ENCODE peak calls at places on chromosomes 13 and 19, in six cellular contexts. X is right atrium auricular region, D is suprapubic skin, B is GM12865, O is WERI-Rb-1, P is BE2C. T is an unnamed sample.

GRCh38 chr13:109626386-109627171 is 159.8 kb downstream of the IRS2 start:
- DNase-seq in X (no peak), D (no peak), B (no peak), O (no peak), P (no peak), T (peak; percentile 7)

GRCh38 chr13:85970727-85971126 is 171.5 kb upstream of the SLITRK6 start:
- DNase-seq in X (no peak), D (no peak), B (no peak), O (no peak), P (no peak), T (no peak)

GRCh38 chr19:10114651-10115391 is 3.3 kb downstream of the P2RY11 start:
- DNase-seq in X (no peak), D (no peak), B (peak; percentile 64), O (no peak), P (no peak), T (no peak)

GRCh38 chr19:7415163-7415856 is 66.6 kb downstream of the ARHGEF18 start:
- DNase-seq in X (no peak), D (no peak), B (no peak), O (no peak), P (no peak), T (no peak)

GRCh38 chr13:43132228-43132627 is 108.8 kb downstream of the DNAJC15 start:
- DNase-seq in X (no peak), D (no peak), B (peak; percentile 38), O (peak; percentile 32), P (peak; percentile 47), T (peak; percentile 37)

GRCh38 chr13:46633416-46633815 is 80.4 kb downstream of the LRCH1 start:
- DNase-seq in X (no peak), D (no peak), B (no peak), O (no peak), P (no peak), T (no peak)

GRCh38 chr13:21359855-21360254 is 99.2 kb downstream of the ZDHHC20 start:
- DNase-seq in X (no peak), D (no peak), B (no peak), O (no peak), P (no peak), T (no peak)

GRCh38 chr13:40130871-40131636 is 475.6 kb downstream of the COG6 start:
- DNase-seq in X (no peak), D (no peak), B (no peak), O (no peak), P (no peak), T (no peak)

GRCh38 chr13:39538826-39539555 is 64.0 kb downstream of the LHFPL6 start:
- DNase-seq in X (no peak), D (no peak), B (no peak), O (no peak), P (no peak), T (no peak)

GRCh38 chr19:58417071-58417470 is 8.6 kb downstream of the ZNF584 start:
- DNase-seq in X (no peak), D (no peak), B (no peak), O (no peak), P (no peak), T (no peak)

GRCh38 chr13:20161275-20161950 is 561 bp upstream of the GJA3 start:
- DNase-seq in X (peak; percentile 42), D (no peak), B (peak; percentile 86), O (no peak), P (no peak), T (no peak)

GRCh38 chr13:100269837-100270236 is 180.9 kb downstream of the PCCA start:
- DNase-seq in X (peak; percentile 83), D (no peak), B (no peak), O (no peak), P (no peak), T (peak; percentile 78)

GRCh38 chr19:13398780-13399726 is 107.2 kb downstream of the CACNA1A start:
- DNase-seq in X (no peak), D (no peak), B (no peak), O (no peak), P (peak; percentile 49), T (no peak)

GRCh38 chr13:46830405-46831005 is 33.5 kb upstream of the ESD start:
- DNase-seq in X (no peak), D (no peak), B (no peak), O (no peak), P (no peak), T (no peak)

GRCh38 chr13:30017880-30018279 is 167.5 kb upstream of the UBL3 start:
- DNase-seq in X (no peak), D (no peak), B (no peak), O (no peak), P (peak; percentile 14), T (no peak)

GRCh38 chr13:113863511-113864302 is at the start of gene GAS6:
- DNase-seq in X (no peak), D (peak; percentile 81), B (peak; percentile 31), O (peak; percentile 82), P (peak; percentile 49), T (no peak)

GRCh38 chr13:47038196-47038595 is 141.3 kb upstream of the HTR2A start:
- DNase-seq in X (no peak), D (no peak), B (no peak), O (no peak), P (no peak), T (no peak)

GRCh38 chr19:10580979-10581631 is 6.0 kb downstream of the AP1M2 start:
- DNase-seq in X (peak; percentile 94), D (peak; percentile 95), B (peak; percentile 97), O (peak; percentile 90), P (peak; percentile 91), T (peak; percentile 63)

GRCh38 chr13:73767747-73768315 is 366.4 kb downstream of the KLF12 start:
- DNase-seq in X (no peak), D (no peak), B (peak; percentile 28), O (peak; percentile 38), P (peak; percentile 27), T (no peak)
- TF ChIP-seq CTCF in X (peak; percentile 33), D (no peak), B (peak; percentile 41), O (peak; percentile 56), P (peak; percentile 69), T (peak; percentile 9)

GRCh38 chr19:897442-898039 is 4.3 kb downstream of the RNU6-9 start:
- DNase-seq in X (no peak), D (no peak), B (no peak), O (no peak), P (no peak), T (no peak)
- H3K4me3 ChIP-seq in X (no peak overlapping the region), D (no peak overlapping the region), B (no peak overlapping the region), O (no peak overlapping the region), P (no peak overlapping the region), T (no peak overlapping the region)

GRCh38 chr13:27783111-27783510 is 9.2 kb upstream of the GSX1 start:
- DNase-seq in X (no peak), D (no peak), B (peak; percentile 16), O (peak; percentile 44), P (no peak), T (peak; percentile 11)
- TF ChIP-seq CTCF in X (peak; percentile 61), D (no peak), B (peak; percentile 18), O (peak; percentile 67), P (peak; percentile 43), T (peak; percentile 70)

DNA sequence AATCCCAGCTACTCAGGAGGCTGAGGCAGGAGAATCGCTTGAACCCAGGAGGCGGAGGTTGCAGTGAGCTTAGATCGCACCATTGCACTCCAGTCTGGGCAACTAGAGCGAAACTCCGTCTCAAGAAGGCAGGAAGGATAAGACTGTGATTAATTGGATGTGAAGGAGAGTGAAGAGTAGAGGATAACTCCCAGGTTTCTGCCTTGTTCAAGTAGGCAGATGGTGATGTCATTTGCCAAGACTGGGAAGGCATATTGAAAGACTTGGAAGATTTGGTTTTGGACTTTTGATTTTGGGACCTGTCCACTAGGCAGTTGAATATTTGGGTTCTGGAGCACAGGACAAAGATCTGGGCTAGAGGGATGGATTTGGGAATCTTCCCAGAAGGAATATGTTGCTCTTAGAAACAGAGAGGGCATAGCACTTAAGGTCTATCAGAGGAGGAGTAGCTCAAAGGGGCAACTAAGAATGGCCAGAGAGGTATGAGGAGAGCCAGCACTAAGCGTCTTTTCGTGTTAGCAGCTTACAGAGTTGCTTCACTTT is 20.0 kb downstream of the GARRE1 start:
- DNase-seq in X (no peak), D (no peak), B (no peak), O (no peak), P (no peak), T (no peak)
- H3K4me3 ChIP-seq in X (no peak overlapping the region), D (no peak overlapping the region), B (no peak overlapping the region), O (no peak overlapping the region), P (no peak overlapping the region), T (no peak overlapping the region)

DNA sequence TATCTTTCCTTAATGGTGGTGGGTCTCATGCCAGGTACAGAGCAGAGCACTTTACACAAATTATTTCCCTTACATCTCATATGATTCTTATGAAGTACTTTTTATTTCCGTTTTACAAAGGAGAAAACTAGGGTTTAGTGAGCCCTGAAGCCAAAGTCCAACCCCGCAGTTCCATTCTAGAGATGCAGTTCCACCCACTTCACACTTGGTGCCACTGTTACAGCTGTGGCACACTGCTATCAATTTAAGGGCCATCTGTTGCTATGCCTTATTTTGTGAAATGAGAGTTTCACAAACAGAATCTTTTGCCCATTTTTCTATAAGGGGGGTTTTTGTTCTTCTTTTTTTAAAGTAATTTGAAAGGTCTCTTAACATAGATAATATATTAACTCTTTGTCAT is 12.9 kb downstream of the MIPEP start:
- DNase-seq in X (no peak), D (no peak), B (peak; percentile 48), O (peak; percentile 53), P (no peak), T (no peak)
- TF ChIP-seq CTCF in X (peak; percentile 50), D (no peak), B (peak; percentile 32), O (peak; percentile 80), P (peak; percentile 68), T (peak; percentile 41)

GRCh38 chr13:111396457-111396856 is 76.0 kb downstream of the TEX29 start:
- DNase-seq in X (no peak), D (peak; percentile 53), B (no peak), O (no peak), P (no peak), T (no peak)

GRCh38 chr13:111398196-111398595 is 77.8 kb downstream of the TEX29 start:
- DNase-seq in X (no peak), D (peak; percentile 50), B (no peak), O (no peak), P (no peak), T (no peak)

GRCh38 chr13:111397202-111397880 is 76.9 kb downstream of the TEX29 start:
- DNase-seq in X (no peak), D (peak; percentile 64), B (no peak), O (no peak), P (no peak), T (no peak)

GRCh38 chr13:111394211-111394922 is 73.9 kb downstream of the TEX29 start:
- DNase-seq in X (no peak), D (peak; percentile 44), B (no peak), O (no peak), P (no peak), T (no peak)

DNA sequence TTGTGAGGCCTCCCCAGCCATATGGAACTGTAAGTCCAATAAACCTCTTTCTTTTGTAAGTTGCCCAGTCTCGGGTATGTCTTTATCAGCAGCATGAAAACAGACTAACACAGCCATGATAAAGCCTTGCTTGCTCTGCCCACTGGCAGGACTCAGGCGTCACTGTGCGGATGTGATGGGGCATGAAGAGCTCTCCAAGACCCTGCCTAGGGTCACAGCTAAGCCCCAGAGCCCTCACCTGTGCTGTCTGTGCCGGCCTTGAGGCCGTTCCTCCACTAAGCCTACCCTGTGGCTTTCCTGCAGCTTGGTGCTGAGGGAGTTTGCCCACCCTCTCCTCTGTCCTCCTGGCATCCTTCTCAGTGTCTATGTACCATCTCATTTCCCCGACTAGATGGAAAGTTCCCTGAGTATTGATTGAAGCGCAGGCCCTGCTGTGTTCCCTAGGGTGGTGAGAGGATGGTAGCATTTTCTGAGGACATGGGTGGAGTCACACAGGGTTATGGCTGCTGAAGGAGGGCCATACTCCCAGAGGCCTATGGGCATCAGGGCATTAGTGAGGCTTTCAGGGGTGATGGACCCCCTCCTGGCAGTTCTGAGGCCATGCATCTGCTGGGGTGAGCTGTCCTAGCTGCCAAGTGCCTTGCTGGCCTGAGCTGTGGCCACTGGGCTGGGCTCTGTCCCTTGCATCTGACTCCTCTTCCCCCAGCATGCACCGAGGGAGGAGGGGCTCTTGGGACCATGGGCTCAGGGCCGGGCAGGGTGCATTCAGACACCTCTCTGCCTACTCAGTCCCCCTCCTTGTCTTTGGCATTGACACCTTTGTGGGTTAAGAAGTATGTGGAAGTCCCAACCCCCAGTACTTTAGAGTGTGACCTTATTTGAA is 75.3 kb downstream of the TEX29 start:
- DNase-seq in X (no peak), D (peak; percentile 40), B (no peak), O (no peak), P (no peak), T (no peak)
- H3K4me3 ChIP-seq in X (no peak overlapping the region), D (no peak overlapping the region), B (no peak overlapping the region), O (no peak overlapping the region), P (no peak overlapping the region), T (no peak overlapping the region)

T was measured in LNCaP clone FGC.